ENCODE peak calls at places on chromosomes 4 and X, in five cellular contexts. One of them, this sample, is unnamed.

GRCh38 chrX:107442914-107443527 is 6.4 kb upstream of the FRMPD3 start:
- DNase-seq in breast epithelium: no peak
- DNase-seq in sigmoid colon: no peak
- DNase-seq in HCT116: no peak
- DNase-seq in lower leg skin: no peak
- DNase-seq in this sample: no peak

GRCh38 chr4:37889849-37890500 is 909 bp upstream of the TBC1D1 start:
- DNase-seq in breast epithelium: no peak
- DNase-seq in HCT116: no peak
- DNase-seq in lower leg skin: no peak
- DNase-seq in sigmoid colon: peak; percentile 89
- DNase-seq in this sample: no peak

GRCh38 chr4:94277539-94277938 is 65.1 kb downstream of the HPGDS start:
- DNase-seq in HCT116: no peak
- DNase-seq in sigmoid colon: no peak
- DNase-seq in breast epithelium: no peak
- DNase-seq in lower leg skin: no peak
- DNase-seq in this sample: no peak

GRCh38 chr4:108433832-108434231 is 186.5 kb upstream of the RPL34 start:
- DNase-seq in breast epithelium: no peak
- DNase-seq in lower leg skin: no peak
- DNase-seq in sigmoid colon: no peak
- DNase-seq in HCT116: no peak
- DNase-seq in this sample: no peak

GRCh38 chrX:108558217-108558616 is 118.6 kb downstream of the COL4A5 start:
- DNase-seq in lower leg skin: no peak
- DNase-seq in breast epithelium: no peak
- DNase-seq in HCT116: no peak
- DNase-seq in sigmoid colon: no peak
- DNase-seq in this sample: no peak

GRCh38 chr4:2424581-2424980 is 5.8 kb downstream of the CFAP99 start:
- DNase-seq in breast epithelium: no peak
- DNase-seq in HCT116: no peak
- DNase-seq in sigmoid colon: no peak
- DNase-seq in lower leg skin: no peak
- DNase-seq in this sample: no peak

GRCh38 chr4:98448923-98449322 is 187.7 kb downstream of the RAP1GDS1 start:
- DNase-seq in sigmoid colon: no peak
- DNase-seq in HCT116: no peak
- DNase-seq in breast epithelium: no peak
- DNase-seq in lower leg skin: no peak
- DNase-seq in this sample: no peak

GRCh38 chr4:101022151-101023024 is 324.9 kb downstream of the PPP3CA start:
- DNase-seq in HCT116: no peak
- DNase-seq in breast epithelium: no peak
- DNase-seq in sigmoid colon: no peak
- DNase-seq in lower leg skin: no peak
- DNase-seq in this sample: no peak

GRCh38 chr4:168589154-168589553 is 92.3 kb downstream of the PALLD start:
- DNase-seq in sigmoid colon: no peak
- DNase-seq in breast epithelium: no peak
- DNase-seq in lower leg skin: no peak
- DNase-seq in HCT116: peak; percentile 94
- DNase-seq in this sample: no peak

GRCh38 chr4:150501019-150501727 is 80.8 kb upstream of the MAB21L2 start:
- DNase-seq in sigmoid colon: no peak
- DNase-seq in breast epithelium: no peak
- DNase-seq in HCT116: no peak
- DNase-seq in lower leg skin: no peak
- DNase-seq in this sample: no peak

GRCh38 chr4:54225671-54226398 is 3.3 kb upstream of the PDGFRA start:
- DNase-seq in sigmoid colon: no peak
- DNase-seq in HCT116: no peak
- DNase-seq in breast epithelium: no peak
- DNase-seq in lower leg skin: peak; percentile 88
- DNase-seq in this sample: no peak

GRCh38 chr4:81052119-81053068 is 21.9 kb downstream of the BMP3 start:
- DNase-seq in breast epithelium: no peak
- DNase-seq in sigmoid colon: peak; percentile 80
- DNase-seq in HCT116: peak; percentile 59
- DNase-seq in lower leg skin: no peak
- DNase-seq in this sample: no peak

GRCh38 chrX:3468031-3468430 is 121.6 kb upstream of the MXRA5 start:
- DNase-seq in HCT116: no peak
- DNase-seq in sigmoid colon: no peak
- DNase-seq in breast epithelium: no peak
- DNase-seq in lower leg skin: no peak
- DNase-seq in this sample: no peak

GRCh38 chrX:38102875-38103274 is 96.5 kb downstream of the SYTL5 start:
- DNase-seq in breast epithelium: no peak
- DNase-seq in HCT116: no peak
- DNase-seq in lower leg skin: no peak
- DNase-seq in sigmoid colon: no peak
- DNase-seq in this sample: no peak

GRCh38 chrX:122439836-122440235 is 744.2 kb upstream of the GRIA3 start:
- DNase-seq in HCT116: no peak
- DNase-seq in breast epithelium: no peak
- DNase-seq in lower leg skin: no peak
- DNase-seq in sigmoid colon: no peak
- DNase-seq in this sample: no peak

GRCh38 chrX:30488092-30488491 is 89.5 kb downstream of the TASL start:
- DNase-seq in breast epithelium: no peak
- DNase-seq in lower leg skin: no peak
- DNase-seq in sigmoid colon: no peak
- DNase-seq in HCT116: peak; percentile 4
- DNase-seq in this sample: no peak

DNA sequence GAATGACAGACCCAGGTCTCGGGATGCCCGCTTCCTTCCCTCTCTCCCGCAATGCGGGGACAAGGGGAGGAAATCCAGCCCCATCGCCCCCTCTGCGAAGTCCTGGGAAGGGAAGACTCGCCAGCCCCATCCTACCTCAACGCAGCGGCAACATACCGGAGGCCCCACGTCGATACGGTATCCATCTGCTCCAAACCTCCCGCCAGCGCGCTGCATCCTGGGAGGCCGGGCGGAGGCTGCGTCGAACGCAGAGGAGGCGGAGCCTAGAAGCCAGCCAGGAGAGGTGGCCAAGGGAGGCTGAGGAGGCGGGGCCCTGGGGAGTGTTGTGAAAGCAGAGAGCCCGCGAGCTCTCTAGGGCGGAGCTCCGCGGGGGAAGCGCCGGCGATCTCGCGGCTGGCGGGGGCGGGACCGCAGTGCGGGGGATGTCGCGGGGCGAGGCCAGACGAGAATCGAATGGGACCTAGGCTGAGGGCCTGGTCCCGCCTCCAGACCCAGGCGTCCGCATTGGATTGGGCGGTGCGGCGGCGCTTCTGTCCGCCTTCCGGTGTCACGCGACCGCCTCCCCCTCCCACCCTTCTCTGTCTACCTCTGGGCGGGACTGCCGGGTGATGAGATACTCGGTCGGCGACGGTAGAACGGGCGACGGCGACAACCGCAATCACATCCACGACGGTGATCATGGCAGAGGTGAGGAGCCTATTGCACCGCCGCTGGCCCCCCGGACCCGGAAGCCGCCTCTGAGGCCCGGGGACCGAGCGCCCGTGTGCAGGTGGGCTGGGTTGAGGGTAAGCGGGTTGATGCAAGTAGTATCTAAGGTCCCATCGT is at the start of the genes FANCB and MOSPD2:
- DNase-seq in sigmoid colon: peak; percentile 96
- DNase-seq in lower leg skin: peak; percentile 98
- DNase-seq in breast epithelium: peak; percentile 92
- DNase-seq in HCT116: peak; percentile 85
- DNase-seq in this sample: peak; percentile 68
- TF ChIP-seq POLR2A in sigmoid colon: no peak
- TF ChIP-seq POLR2A in lower leg skin: no peak
- TF ChIP-seq POLR2A in breast epithelium: no peak
- TF ChIP-seq POLR2A in HCT116: no peak
- TF ChIP-seq POLR2A in this sample: no peak

DNA sequence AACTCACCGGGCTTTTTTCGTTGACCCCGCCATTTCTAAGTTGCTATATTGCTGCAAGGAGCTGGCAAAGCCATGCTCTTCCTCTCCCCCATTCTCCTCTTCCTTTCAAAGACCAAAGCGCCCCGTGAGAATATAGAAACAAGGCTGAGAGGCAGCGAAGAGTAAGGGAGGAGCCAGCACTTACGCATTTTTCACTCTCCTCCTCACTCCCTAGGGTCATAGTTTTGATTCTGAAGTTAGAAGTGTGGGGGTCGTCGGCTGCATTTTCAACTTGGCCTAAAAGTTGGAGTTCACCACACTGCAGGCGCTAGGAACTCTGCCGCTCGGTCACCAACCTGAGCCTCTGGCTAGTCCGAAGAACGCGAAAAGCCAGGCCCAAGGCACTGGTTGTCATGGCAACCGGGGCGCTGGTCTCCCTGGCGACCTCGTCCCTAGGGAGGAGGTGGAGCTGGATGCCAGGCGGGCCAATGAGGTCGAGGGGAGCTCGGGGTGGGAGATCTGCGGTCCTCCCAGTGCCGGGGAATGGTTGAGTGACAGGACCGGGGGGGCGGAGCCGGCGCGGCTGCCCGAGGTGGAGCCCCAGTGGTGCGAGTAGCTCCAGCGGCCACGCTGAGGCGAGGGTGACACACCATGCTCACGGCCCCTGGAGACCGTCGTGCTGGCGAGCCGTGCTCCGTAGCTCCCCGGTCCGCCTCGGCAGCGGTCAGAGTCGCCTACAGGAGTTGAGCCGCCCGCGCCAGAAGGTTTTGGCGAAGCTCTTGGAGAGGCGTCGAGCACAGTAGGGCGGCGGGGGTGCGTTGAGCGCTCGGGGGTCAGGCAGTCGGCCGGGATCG is at the start of gene PTPN13:
- DNase-seq in sigmoid colon: peak; percentile 99
- DNase-seq in lower leg skin: peak; percentile 99
- DNase-seq in HCT116: peak; percentile 97
- DNase-seq in breast epithelium: peak; percentile 97
- DNase-seq in this sample: peak; percentile 74
- TF ChIP-seq POLR2A in sigmoid colon: peak; percentile 61
- TF ChIP-seq POLR2A in lower leg skin: no peak
- TF ChIP-seq POLR2A in HCT116: peak; percentile 71
- TF ChIP-seq POLR2A in breast epithelium: peak; percentile 62
- TF ChIP-seq POLR2A in this sample: peak; percentile 79

GRCh38 chrX:101658661-101659477 is 781 bp downstream of the ARMCX2 start:
- DNase-seq in sigmoid colon: peak; percentile 88
- DNase-seq in breast epithelium: peak; percentile 70
- DNase-seq in HCT116: no peak
- DNase-seq in lower leg skin: peak; percentile 93
- DNase-seq in this sample: peak; percentile 38

GRCh38 chrX:101655540-101655939 is 4.1 kb downstream of the ARMCX2 start:
- DNase-seq in lower leg skin: no peak
- DNase-seq in HCT116: no peak
- DNase-seq in breast epithelium: no peak
- DNase-seq in sigmoid colon: no peak
- DNase-seq in this sample: no peak

GRCh38 chrX:101657495-101657894 is 2.2 kb downstream of the ARMCX2 start:
- DNase-seq in HCT116: no peak
- DNase-seq in lower leg skin: no peak
- DNase-seq in sigmoid colon: no peak
- DNase-seq in breast epithelium: no peak
- DNase-seq in this sample: no peak

GRCh38 chrX:101656817-101657216 is 2.8 kb downstream of the ARMCX2 start:
- DNase-seq in lower leg skin: no peak
- DNase-seq in breast epithelium: no peak
- DNase-seq in sigmoid colon: no peak
- DNase-seq in HCT116: no peak
- DNase-seq in this sample: no peak

DNA sequence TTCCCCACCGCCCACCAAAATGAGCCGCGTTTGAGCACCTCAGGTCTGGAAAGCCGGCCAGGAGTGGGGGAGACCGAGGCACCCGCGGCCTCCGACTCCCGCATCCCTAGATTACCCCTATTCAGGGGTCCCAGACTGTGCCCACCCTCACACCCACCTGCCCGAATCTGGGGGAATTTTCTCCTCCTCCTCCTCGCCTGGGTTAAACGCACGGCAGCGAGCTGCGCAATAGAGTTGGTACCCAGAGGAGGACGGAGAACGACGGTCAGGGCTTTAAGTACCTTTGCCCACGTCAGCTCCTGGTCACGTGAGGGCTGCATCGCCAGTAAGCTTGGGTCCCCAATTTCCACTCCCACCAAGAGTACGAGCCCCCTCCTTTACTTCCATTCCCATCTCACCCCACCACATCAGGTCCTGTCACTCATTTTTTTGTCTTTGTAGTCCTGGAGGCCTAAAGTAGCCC is at the start of gene ARMCX2:
- DNase-seq in sigmoid colon: peak; percentile 86
- DNase-seq in breast epithelium: no peak
- DNase-seq in HCT116: no peak
- DNase-seq in lower leg skin: peak; percentile 85
- DNase-seq in this sample: peak; percentile 25
- TF ChIP-seq POLR2A in sigmoid colon: peak; percentile 73
- TF ChIP-seq POLR2A in breast epithelium: peak; percentile 35
- TF ChIP-seq POLR2A in HCT116: no peak
- TF ChIP-seq POLR2A in lower leg skin: no peak
- TF ChIP-seq POLR2A in this sample: peak; percentile 96

DNA sequence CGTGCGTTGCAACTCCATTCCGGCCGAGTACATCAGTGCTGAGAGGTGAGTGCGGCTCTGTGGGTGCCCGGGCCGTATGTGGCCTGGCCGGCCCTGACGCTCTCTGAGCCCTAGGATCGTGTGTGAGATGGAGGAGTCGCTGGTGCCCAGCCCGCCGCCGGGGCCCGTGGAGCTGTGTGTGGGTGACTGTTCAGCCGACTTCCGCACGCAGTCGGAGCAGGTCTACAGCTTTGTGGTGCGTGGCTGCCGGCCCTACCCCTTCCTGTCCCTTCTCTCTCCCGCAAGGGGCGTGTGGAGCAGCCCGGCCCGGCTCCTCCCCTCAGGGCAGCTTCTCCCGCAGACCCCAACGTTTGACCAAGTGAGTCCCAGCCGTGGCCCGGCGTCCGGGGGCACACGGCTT is 8.0 kb downstream of the PLXNA3 start:
- DNase-seq in HCT116: no peak
- DNase-seq in lower leg skin: no peak
- DNase-seq in sigmoid colon: no peak
- DNase-seq in breast epithelium: no peak
- DNase-seq in this sample: no peak
- TF ChIP-seq POLR2A in HCT116: no peak
- TF ChIP-seq POLR2A in lower leg skin: no peak
- TF ChIP-seq POLR2A in sigmoid colon: no peak
- TF ChIP-seq POLR2A in breast epithelium: no peak
- TF ChIP-seq POLR2A in this sample: no peak

DNA sequence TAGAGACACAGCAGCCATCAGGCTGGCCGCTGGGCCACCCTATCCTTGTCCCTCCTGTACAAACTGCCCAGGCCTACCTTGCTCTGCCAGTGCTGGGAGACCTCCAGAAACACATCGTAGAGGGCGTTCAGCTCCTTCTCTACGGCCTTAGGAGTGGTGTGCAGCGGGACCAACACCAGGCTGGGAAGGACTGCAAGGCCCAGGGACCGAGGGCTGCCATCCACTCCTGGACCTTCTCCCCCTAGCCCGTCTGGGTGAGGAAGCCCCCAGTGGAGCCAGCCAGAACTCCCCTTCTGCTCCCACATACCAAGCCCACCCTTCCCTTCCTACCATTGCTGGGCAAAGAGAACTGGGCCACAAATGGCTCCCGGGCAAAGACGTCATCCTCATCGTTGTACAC is 5.0 kb downstream of the RPL10 start:
- DNase-seq in breast epithelium: no peak
- DNase-seq in sigmoid colon: peak; percentile 48
- DNase-seq in lower leg skin: no peak
- DNase-seq in HCT116: no peak
- DNase-seq in this sample: no peak
- TF ChIP-seq POLR2A in breast epithelium: no peak
- TF ChIP-seq POLR2A in sigmoid colon: no peak
- TF ChIP-seq POLR2A in lower leg skin: no peak
- TF ChIP-seq POLR2A in HCT116: no peak
- TF ChIP-seq POLR2A in this sample: no peak